ENCODE peak calls at places on chromosomes 2 and 18, in five cellular contexts. One of them, this sample, is unnamed.
A peak's percentile ranks its signal among the peaks of the same experiment; 100 is the strongest.

GRCh38 chr2:20148841-20149702 is 75.9 kb downstream of the SDC1 start:
- DNase-seq in esophagus squamous epithelium: no peak
- DNase-seq in breast epithelium: no peak
- DNase-seq in Peyer's patch: no peak
- DNase-seq in testis: no peak
- DNase-seq in this sample: no peak

GRCh38 chr18:38633333-38633732 is 1067.7 kb upstream of the CELF4 start:
- DNase-seq in esophagus squamous epithelium: no peak
- DNase-seq in breast epithelium: no peak
- DNase-seq in Peyer's patch: no peak
- DNase-seq in testis: no peak
- DNase-seq in this sample: no peak

GRCh38 chr2:198100323-198100722 is 295.9 kb downstream of the PLCL1 start:
- DNase-seq in esophagus squamous epithelium: no peak
- DNase-seq in breast epithelium: no peak
- DNase-seq in Peyer's patch: no peak
- DNase-seq in testis: no peak
- DNase-seq in this sample: no peak

GRCh38 chr2:176535480-176536113 is 266.4 kb downstream of the MTX2 start:
- DNase-seq in esophagus squamous epithelium: no peak
- DNase-seq in breast epithelium: no peak
- DNase-seq in Peyer's patch: no peak
- DNase-seq in testis: no peak
- DNase-seq in this sample: no peak

GRCh38 chr2:27701676-27702075 is 38.0 kb downstream of the SLC4A1AP start:
- DNase-seq in esophagus squamous epithelium: no peak
- DNase-seq in breast epithelium: no peak
- DNase-seq in Peyer's patch: no peak
- DNase-seq in testis: no peak
- DNase-seq in this sample: no peak

GRCh38 chr2:233841183-233841582 is 13.2 kb downstream of the HJURP start:
- DNase-seq in esophagus squamous epithelium: no peak
- DNase-seq in breast epithelium: no peak
- DNase-seq in Peyer's patch: peak; percentile 7
- DNase-seq in testis: peak; percentile 4
- DNase-seq in this sample: no peak

GRCh38 chr2:44934962-44935853 is 6.3 kb upstream of the SIX3 start:
- DNase-seq in esophagus squamous epithelium: no peak
- DNase-seq in breast epithelium: no peak
- DNase-seq in Peyer's patch: no peak
- DNase-seq in testis: no peak
- DNase-seq in this sample: no peak

GRCh38 chr2:235330775-235331438 is 162.9 kb upstream of the AGAP1 start:
- DNase-seq in esophagus squamous epithelium: no peak
- DNase-seq in breast epithelium: peak; percentile 43
- DNase-seq in Peyer's patch: no peak
- DNase-seq in testis: no peak
- DNase-seq in this sample: no peak

GRCh38 chr18:61149786-61150185 is 183.4 kb upstream of the CDH20 start:
- DNase-seq in esophagus squamous epithelium: no peak
- DNase-seq in breast epithelium: no peak
- DNase-seq in Peyer's patch: no peak
- DNase-seq in testis: no peak
- DNase-seq in this sample: no peak

GRCh38 chr2:189483571-189484415 is 42.5 kb downstream of the WDR75 start:
- DNase-seq in esophagus squamous epithelium: no peak
- DNase-seq in breast epithelium: no peak
- DNase-seq in Peyer's patch: no peak
- DNase-seq in testis: no peak
- DNase-seq in this sample: no peak

GRCh38 chr2:16014041-16014787 is 73.9 kb downstream of the MYCN start:
- DNase-seq in esophagus squamous epithelium: no peak
- DNase-seq in breast epithelium: no peak
- DNase-seq in Peyer's patch: no peak
- DNase-seq in testis: no peak
- DNase-seq in this sample: no peak

GRCh38 chr2:157334335-157334734 is 8.7 kb upstream of the ERMN start:
- DNase-seq in esophagus squamous epithelium: no peak
- DNase-seq in breast epithelium: no peak
- DNase-seq in Peyer's patch: no peak
- DNase-seq in testis: no peak
- DNase-seq in this sample: no peak

GRCh38 chr18:60446821-60447220 is 74.2 kb upstream of the MC4R start:
- DNase-seq in esophagus squamous epithelium: no peak
- DNase-seq in breast epithelium: no peak
- DNase-seq in Peyer's patch: no peak
- DNase-seq in testis: no peak
- DNase-seq in this sample: no peak

GRCh38 chr2:134217924-134218323 is 35.9 kb upstream of the MGAT5 start:
- DNase-seq in esophagus squamous epithelium: no peak
- DNase-seq in breast epithelium: no peak
- DNase-seq in Peyer's patch: no peak
- DNase-seq in testis: no peak
- DNase-seq in this sample: no peak
- H3K4me1 ChIP-seq in esophagus squamous epithelium: no peaks in the 10 kb centered on the region
- H3K4me1 ChIP-seq in breast epithelium: no peaks in the 10 kb centered on the region
- H3K4me1 ChIP-seq in Peyer's patch: peaks cover 34% of the 10 kb centered on the region
- H3K4me1 ChIP-seq in testis: peaks cover 7% of the 10 kb centered on the region
- H3K4me1 ChIP-seq in this sample: peaks cover 14% of the 10 kb centered on the region

GRCh38 chr18:63236417-63236816 is 83.2 kb downstream of the BCL2 start:
- DNase-seq in esophagus squamous epithelium: no peak
- DNase-seq in breast epithelium: no peak
- DNase-seq in Peyer's patch: no peak
- DNase-seq in testis: peak; percentile 35
- DNase-seq in this sample: no peak

GRCh38 chr18:63238711-63239110 is 80.9 kb downstream of the BCL2 start:
- DNase-seq in esophagus squamous epithelium: no peak
- DNase-seq in breast epithelium: no peak
- DNase-seq in Peyer's patch: no peak
- DNase-seq in testis: no peak
- DNase-seq in this sample: no peak

GRCh38 chr18:63236990-63237389 is 82.6 kb downstream of the BCL2 start:
- DNase-seq in esophagus squamous epithelium: no peak
- DNase-seq in breast epithelium: no peak
- DNase-seq in Peyer's patch: peak; percentile 31
- DNase-seq in testis: peak; percentile 78
- DNase-seq in this sample: no peak

GRCh38 chr18:63237486-63237885 is 82.1 kb downstream of the BCL2 start:
- DNase-seq in esophagus squamous epithelium: no peak
- DNase-seq in breast epithelium: no peak
- DNase-seq in Peyer's patch: no peak
- DNase-seq in testis: no peak
- DNase-seq in this sample: no peak

GRCh38 chr18:63237911-63238710 is 81.5 kb downstream of the BCL2 start:
- DNase-seq in esophagus squamous epithelium: no peak
- DNase-seq in breast epithelium: peak; percentile 83
- DNase-seq in Peyer's patch: no peak
- DNase-seq in testis: peak; percentile 79
- DNase-seq in this sample: no peak
- H3K27ac ChIP-seq in esophagus squamous epithelium: peak overlapping the region; percentile 78
- H3K27ac ChIP-seq in breast epithelium: peak overlapping the region; percentile 93
- H3K27ac ChIP-seq in Peyer's patch: peak overlapping the region; percentile 37
- H3K27ac ChIP-seq in testis: peak overlapping the region; percentile 89
- H3K27ac ChIP-seq in this sample: peak overlapping the region; percentile 90

DNA sequence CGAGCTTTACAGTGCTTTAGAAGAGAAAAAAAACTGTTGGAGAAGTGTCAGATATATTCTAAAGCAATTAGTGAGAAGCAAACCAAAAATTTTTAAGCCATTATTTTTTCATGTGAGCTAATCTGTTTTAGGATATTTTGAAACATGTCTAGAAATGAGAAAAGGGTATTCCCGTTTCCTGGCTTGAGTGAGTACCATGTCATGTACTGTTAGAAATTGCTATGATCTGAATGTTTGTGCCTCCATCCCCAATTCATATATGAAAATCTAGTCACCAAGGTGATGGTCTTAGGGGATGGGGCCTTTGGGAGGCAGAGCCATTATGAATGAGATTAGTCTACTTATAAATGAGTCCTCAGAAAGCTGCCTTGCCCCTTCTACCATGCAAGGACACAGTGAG is 493.3 kb upstream of the GCFC2 start:
- DNase-seq in esophagus squamous epithelium: no peak
- DNase-seq in breast epithelium: no peak
- DNase-seq in Peyer's patch: no peak
- DNase-seq in testis: no peak
- DNase-seq in this sample: no peak
- TF ChIP-seq POLR2A in esophagus squamous epithelium: no peak
- TF ChIP-seq POLR2A in breast epithelium: no peak
- TF ChIP-seq POLR2A in Peyer's patch: no peak
- TF ChIP-seq POLR2A in testis: no peak
- TF ChIP-seq POLR2A in this sample: no peak

GRCh38 chr2:105776560-105776928 is 31.8 kb downstream of the NCK2 start:
- DNase-seq in esophagus squamous epithelium: no peak
- DNase-seq in breast epithelium: no peak
- DNase-seq in Peyer's patch: no peak
- DNase-seq in testis: no peak
- DNase-seq in this sample: no peak

GRCh38 chr2:105777506-105778343 is 33.0 kb downstream of the NCK2 start:
- DNase-seq in esophagus squamous epithelium: no peak
- DNase-seq in breast epithelium: no peak
- DNase-seq in Peyer's patch: peak; percentile 19
- DNase-seq in testis: no peak
- DNase-seq in this sample: no peak

GRCh38 chr2:105774781-105775337 is 30.1 kb downstream of the NCK2 start:
- DNase-seq in esophagus squamous epithelium: no peak
- DNase-seq in breast epithelium: no peak
- DNase-seq in Peyer's patch: peak; percentile 12
- DNase-seq in testis: no peak
- DNase-seq in this sample: no peak

GRCh38 chr2:105777071-105777482 is 32.4 kb downstream of the NCK2 start:
- DNase-seq in esophagus squamous epithelium: no peak
- DNase-seq in breast epithelium: no peak
- DNase-seq in Peyer's patch: peak; percentile 63
- DNase-seq in testis: no peak
- DNase-seq in this sample: no peak

DNA sequence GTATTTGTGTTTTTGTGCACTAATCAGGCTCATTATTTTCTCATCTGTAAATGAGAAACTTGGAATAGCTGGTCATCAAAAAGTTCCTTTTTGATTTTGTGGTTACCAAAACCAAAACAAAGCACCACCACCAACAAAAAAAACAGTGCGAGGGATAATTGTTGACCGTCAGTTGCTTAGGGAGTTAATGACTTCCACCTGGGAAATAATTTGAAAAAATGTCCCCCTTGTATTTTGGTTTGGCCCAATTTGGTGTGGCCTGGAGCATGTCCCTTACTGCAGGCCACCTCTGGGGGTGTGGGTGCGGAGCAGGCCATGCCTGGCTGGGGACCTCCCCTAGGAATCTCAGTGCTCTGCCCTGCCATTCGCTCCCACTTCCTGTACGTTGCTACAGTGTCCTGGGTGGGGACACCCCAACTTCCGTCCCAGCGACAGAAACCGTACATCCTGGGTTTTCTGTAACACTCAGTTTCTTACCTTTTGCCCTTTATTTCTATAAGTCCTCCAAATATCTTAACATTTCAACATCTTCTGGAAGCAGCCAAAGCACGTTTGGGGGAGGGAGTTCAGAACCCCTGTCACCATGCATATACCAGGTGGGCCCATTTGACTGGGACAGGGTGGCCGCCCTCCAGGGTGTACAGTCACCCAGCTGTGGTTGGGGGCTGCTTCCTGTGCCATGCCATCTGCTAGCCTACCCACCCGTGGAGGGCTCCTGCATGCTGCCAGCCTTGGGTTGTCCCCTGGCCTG is 31.3 kb downstream of the NCK2 start:
- DNase-seq in esophagus squamous epithelium: no peak
- DNase-seq in breast epithelium: no peak
- DNase-seq in Peyer's patch: peak; percentile 73
- DNase-seq in testis: no peak
- DNase-seq in this sample: no peak
- H3K4me1 ChIP-seq in esophagus squamous epithelium: peaks cover 14% of the 10 kb centered on the region
- H3K4me1 ChIP-seq in breast epithelium: peaks cover 24% of the 10 kb centered on the region
- H3K4me1 ChIP-seq in Peyer's patch: peaks cover 52% of the 10 kb centered on the region
- H3K4me1 ChIP-seq in testis: peaks cover 57% of the 10 kb centered on the region
- H3K4me1 ChIP-seq in this sample: peaks cover 75% of the 10 kb centered on the region

GRCh38 chr2:100817388-100817985 is 2.5 kb upstream of the NPAS2 start:
- DNase-seq in esophagus squamous epithelium: no peak
- DNase-seq in breast epithelium: no peak
- DNase-seq in Peyer's patch: no peak
- DNase-seq in testis: no peak
- DNase-seq in this sample: no peak
- H3K27ac ChIP-seq in esophagus squamous epithelium: peak overlapping the region; percentile 98
- H3K27ac ChIP-seq in breast epithelium: peak overlapping the region; percentile 95
- H3K27ac ChIP-seq in Peyer's patch: no peak overlapping the region
- H3K27ac ChIP-seq in testis: no peak overlapping the region
- H3K27ac ChIP-seq in this sample: peak overlapping the region; percentile 88

GRCh38 chr2:100820346-100821254 is 661 bp downstream of the NPAS2 start:
- DNase-seq in esophagus squamous epithelium: no peak
- DNase-seq in breast epithelium: no peak
- DNase-seq in Peyer's patch: no peak
- DNase-seq in testis: no peak
- DNase-seq in this sample: no peak
- TF ChIP-seq POLR2A in esophagus squamous epithelium: no peak
- TF ChIP-seq POLR2A in breast epithelium: no peak
- TF ChIP-seq POLR2A in Peyer's patch: peak; percentile 75
- TF ChIP-seq POLR2A in testis: no peak
- TF ChIP-seq POLR2A in this sample: no peak

GRCh38 chr2:66696856-66697255 is 261.9 kb downstream of the MEIS1 start:
- DNase-seq in esophagus squamous epithelium: no peak
- DNase-seq in breast epithelium: no peak
- DNase-seq in Peyer's patch: no peak
- DNase-seq in testis: no peak
- DNase-seq in this sample: no peak

GRCh38 chr2:66694087-66694858 is 259.3 kb downstream of the MEIS1 start:
- DNase-seq in esophagus squamous epithelium: no peak
- DNase-seq in breast epithelium: no peak
- DNase-seq in Peyer's patch: no peak
- DNase-seq in testis: no peak
- DNase-seq in this sample: no peak

GRCh38 chr2:66697346-66697745 is 262.4 kb downstream of the MEIS1 start:
- DNase-seq in esophagus squamous epithelium: no peak
- DNase-seq in breast epithelium: no peak
- DNase-seq in Peyer's patch: no peak
- DNase-seq in testis: no peak
- DNase-seq in this sample: no peak

GRCh38 chr2:66695211-66695735 is 260.3 kb downstream of the MEIS1 start:
- DNase-seq in esophagus squamous epithelium: no peak
- DNase-seq in breast epithelium: no peak
- DNase-seq in Peyer's patch: no peak
- DNase-seq in testis: no peak
- DNase-seq in this sample: no peak

DNA sequence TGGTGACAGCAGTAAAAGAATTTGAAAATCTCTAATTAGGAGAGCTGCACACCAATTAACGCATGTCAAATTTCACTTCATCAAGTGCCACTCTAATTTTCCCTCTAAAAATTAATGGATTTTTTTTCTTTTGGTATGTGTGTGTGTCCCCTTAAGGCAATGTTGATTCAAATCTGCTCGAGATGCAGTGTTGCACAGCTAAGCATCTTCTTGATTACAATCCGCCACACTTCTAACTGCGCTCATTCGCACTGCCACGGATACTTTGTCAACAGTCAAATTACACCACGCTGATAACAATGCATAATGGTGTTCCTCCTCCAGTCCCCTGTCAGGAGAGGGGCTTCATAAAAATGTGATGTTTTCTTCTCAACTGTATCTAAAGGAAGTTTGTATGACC is 261.4 kb downstream of the MEIS1 start:
- DNase-seq in esophagus squamous epithelium: no peak
- DNase-seq in breast epithelium: no peak
- DNase-seq in Peyer's patch: no peak
- DNase-seq in testis: no peak
- DNase-seq in this sample: no peak
- H3K4me1 ChIP-seq in esophagus squamous epithelium: no peaks in the 10 kb centered on the region
- H3K4me1 ChIP-seq in breast epithelium: no peaks in the 10 kb centered on the region
- H3K4me1 ChIP-seq in Peyer's patch: no peaks in the 10 kb centered on the region
- H3K4me1 ChIP-seq in testis: peaks cover 9% of the 10 kb centered on the region
- H3K4me1 ChIP-seq in this sample: peaks cover 12% of the 10 kb centered on the region